ENCODE peak calls at places on chromosomes 6 and 20, in eight cellular contexts. R, I, P, G, J, W, Z and Q are unnamed samples.

GRCh38 chr6:6631053-6631452 is 42.5 kb downstream of the LY86 start:
- DNase-seq in P (no peak), G (no peak), R (no peak), W (no peak), Z (no peak), I (peak), J (no peak), Q (no peak)

GRCh38 chr6:109512271-109512817 is 29.3 kb upstream of the ZBTB24 start:
- DNase-seq in W (no peak), R (no peak), J (no peak), P (no peak), G (no peak), I (no peak), Z (no peak), Q (no peak)

GRCh38 chr6:39166189-39166917 is 51.4 kb upstream of the SAYSD1 start:
- DNase-seq in Z (no peak), R (no peak), W (peak), I (peak), P (peak), G (peak), J (peak), Q (peak)

GRCh38 chr6:114138577-114139248 is 167.8 kb upstream of the HDAC2 start:
- DNase-seq in W (no peak), R (no peak), Z (no peak), I (no peak), P (no peak), G (no peak), J (no peak), Q (no peak)

GRCh38 chr6:134766497-134766896 is 183.4 kb downstream of the ALDH8A1 start:
- DNase-seq in G (no peak), W (no peak), I (no peak), P (no peak), R (no peak), Z (no peak), J (no peak), Q (no peak)

GRCh38 chr20:58656825-58657224 is 5.7 kb downstream of the STX16 start:
- DNase-seq in Z (no peak), P (no peak), J (no peak), R (no peak), G (no peak), W (no peak), I (no peak), Q (no peak)

GRCh38 chr6:35678021-35678654 is 10.6 kb downstream of the FKBP5 start:
- DNase-seq in W (no peak), G (no peak), Z (no peak), I (no peak), J (no peak), P (peak), R (no peak), Q (no peak)

GRCh38 chr20:61263084-61263695 is 11.1 kb downstream of the CDH4 start:
- DNase-seq in R (no peak), P (peak), G (peak), I (no peak), Z (no peak), W (no peak), J (peak), Q (no peak)

GRCh38 chr20:4064118-4064962 is 49.0 kb upstream of the RNF24 start:
- DNase-seq in P (peak), G (peak), R (peak), I (peak), J (peak), Z (peak), W (peak), Q (peak)

GRCh38 chr6:118485601-118486550 is 62.2 kb upstream of the PLN start:
- DNase-seq in Z (no peak), G (no peak), P (peak), W (no peak), I (no peak), J (no peak), R (no peak), Q (no peak)

GRCh38 chr6:151451417-151451949 is 443 bp downstream of the RMND1 start:
- DNase-seq in R (no peak), J (no peak), Z (no peak), P (no peak), I (no peak), W (no peak), G (no peak), Q (no peak)

GRCh38 chr20:41482647-41483552 is 116.3 kb upstream of the EMILIN3 start:
- DNase-seq in W (no peak), J (no peak), G (peak), R (no peak), P (peak), Z (no peak), I (no peak), Q (no peak)

GRCh38 chr6:5785235-5785634 is 221.5 kb downstream of the NRN1 start:
- DNase-seq in I (no peak), R (no peak), G (no peak), W (no peak), Z (no peak), P (no peak), J (no peak), Q (no peak)

GRCh38 chr20:50520222-50520877 is 10.2 kb downstream of the PTPN1 start:
- DNase-seq in R (no peak), Z (no peak), W (no peak), G (no peak), I (no peak), J (no peak), P (no peak), Q (peak)

GRCh38 chr6:150230877-150231428 is 88.1 kb downstream of the PPP1R14C start:
- DNase-seq in Z (no peak), I (no peak), G (no peak), R (no peak), J (no peak), P (no peak), W (no peak), Q (no peak)

GRCh38 chr6:150229775-150230561 is 87.1 kb downstream of the PPP1R14C start:
- DNase-seq in Z (no peak), P (peak), R (no peak), I (no peak), W (no peak), G (no peak), J (no peak), Q (no peak)

GRCh38 chr6:150224820-150225219 is 82.0 kb downstream of the PPP1R14C start:
- DNase-seq in W (no peak), I (no peak), Z (no peak), G (no peak), R (no peak), J (no peak), P (no peak), Q (no peak)

GRCh38 chr6:150231456-150231855 is 88.6 kb downstream of the PPP1R14C start:
- DNase-seq in P (peak), R (no peak), Z (no peak), W (no peak), G (no peak), J (no peak), I (no peak), Q (no peak)

GRCh38 chr6:150228067-150228733 is 85.4 kb downstream of the PPP1R14C start:
- DNase-seq in I (no peak), Z (no peak), G (no peak), P (no peak), R (no peak), W (no peak), J (no peak), Q (no peak)
- H3K27ac ChIP-seq in I (no peak), Z (no peak), G (no peak), P (no peak), R (no peak), W (no peak), J (no peak), Q (no peak)

DNA sequence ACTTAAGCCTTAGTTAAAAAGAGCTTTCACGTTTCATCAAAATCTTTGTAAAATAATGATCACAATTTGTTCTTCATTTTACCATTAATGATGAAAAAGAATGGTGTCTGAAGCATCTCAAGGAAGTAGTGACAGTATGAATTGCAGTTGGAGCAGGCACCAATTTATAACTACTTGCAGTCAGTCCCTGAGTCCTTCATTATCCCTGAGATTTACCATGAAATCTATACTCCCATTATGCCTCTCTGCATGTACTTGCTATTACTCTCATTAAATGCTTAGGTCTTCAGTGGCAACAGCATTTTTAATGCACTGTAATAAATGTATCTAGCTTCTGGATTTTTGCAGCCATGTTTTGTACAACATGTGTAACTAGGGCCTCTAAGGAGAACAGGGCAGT is 708.9 kb downstream of the EYS start:
- DNase-seq in G (no peak), W (no peak), R (no peak), I (no peak), P (no peak), Z (no peak), J (no peak), Q (no peak)
- TF ChIP-seq POLR2A in G (no peak), W (no peak), R (no peak), I (no peak), P (no peak), Z (no peak), J (no peak), Q (no peak)

DNA sequence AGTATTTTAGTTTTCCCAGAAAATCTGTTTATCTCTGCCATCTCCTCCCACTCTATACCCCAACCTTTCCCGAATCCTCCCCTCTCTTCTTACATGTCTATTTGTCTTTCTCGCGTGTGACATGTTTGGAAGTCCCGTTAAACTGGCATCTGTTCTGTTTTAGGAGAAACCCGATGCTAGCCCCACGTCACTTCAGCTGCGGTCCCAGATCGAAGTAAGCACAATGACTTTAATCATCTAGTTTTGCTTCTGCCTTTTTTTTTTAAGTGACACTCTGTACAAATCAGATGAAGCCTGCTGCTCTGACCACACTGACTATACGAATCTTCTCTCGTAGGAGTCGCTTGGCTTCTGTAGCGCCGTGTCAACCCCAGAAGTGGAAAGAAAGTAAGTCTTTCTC is 97.4 kb downstream of the SASH1 start:
- DNase-seq in J (no peak), G (no peak), I (no peak), P (no peak), Z (no peak), W (no peak), R (no peak), Q (no peak)
- H3K4me3 ChIP-seq in J (no peak), G (no peak), I (no peak), P (no peak), Z (no peak), W (peak), R (no peak), Q (no peak)

GRCh38 chr6:31776961-31777666 is at the start of gene VWA7:
- DNase-seq in R (peak), J (no peak), Z (no peak), W (no peak), I (peak), G (peak), P (peak), Q (peak)

GRCh38 chr6:31777667-31778050 is 531 bp upstream of the VWA7 start:
- DNase-seq in G (no peak), Z (no peak), R (no peak), W (no peak), I (no peak), J (no peak), P (no peak), Q (no peak)

GRCh38 chr6:31776563-31776960 is 566 bp downstream of the VWA7 start:
- DNase-seq in W (no peak), G (peak), R (no peak), I (no peak), J (no peak), P (no peak), Z (no peak), Q (no peak)

GRCh38 chr6:31775184-31775583 is 1.9 kb downstream of the VWA7 start:
- DNase-seq in R (no peak), G (no peak), J (no peak), P (no peak), I (no peak), Z (no peak), W (no peak), Q (peak)

GRCh38 chr6:31775633-31776263 is 1.4 kb downstream of the VWA7 start:
- DNase-seq in P (no peak), R (no peak), W (no peak), G (no peak), J (no peak), Z (no peak), I (no peak), Q (no peak)
- H3K27ac ChIP-seq in P (no peak), R (peak), W (no peak), G (peak), J (no peak), Z (no peak), I (no peak), Q (peak)

GRCh38 chr20:56430471-56430870 is 18.4 kb downstream of the CASS4 start:
- DNase-seq in W (no peak), I (no peak), R (no peak), Z (no peak), G (no peak), P (no peak), J (no peak), Q (no peak)

GRCh38 chr20:56429941-56430340 is 17.9 kb downstream of the CASS4 start:
- DNase-seq in W (no peak), P (no peak), G (no peak), R (no peak), Z (no peak), J (no peak), I (no peak), Q (no peak)

GRCh38 chr20:56431451-56431850 is 19.4 kb downstream of the CASS4 start:
- DNase-seq in P (no peak), J (no peak), W (no peak), G (no peak), I (no peak), R (no peak), Z (no peak), Q (no peak)

GRCh38 chr20:56429496-56429895 is 17.4 kb downstream of the CASS4 start:
- DNase-seq in J (no peak), R (no peak), P (peak), Z (no peak), I (no peak), W (peak), G (no peak), Q (no peak)

DNA sequence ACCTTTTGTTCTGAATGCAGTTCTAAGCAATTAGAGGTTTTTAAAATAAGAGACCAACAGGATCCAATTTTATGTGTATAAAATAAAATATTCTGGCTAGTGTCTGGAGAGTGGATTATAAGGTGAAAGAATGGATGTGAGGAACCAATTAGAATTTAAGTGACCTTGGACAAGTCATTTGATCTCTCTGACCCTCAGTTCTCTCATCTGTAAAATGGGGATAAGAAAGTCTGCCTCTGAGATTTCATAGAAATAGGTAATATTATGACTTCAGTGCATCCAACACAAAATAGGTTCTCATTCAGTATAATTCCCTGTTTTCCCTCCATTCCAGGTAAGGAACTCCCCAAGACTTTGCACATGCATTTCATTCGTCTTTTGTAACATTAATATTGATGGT is 18.9 kb downstream of the CASS4 start:
- DNase-seq in W (no peak), G (no peak), J (no peak), R (no peak), Z (no peak), I (no peak), P (no peak), Q (no peak)
- TF ChIP-seq POLR2A in W (no peak), G (no peak), J (no peak), R (no peak), Z (no peak), I (no peak), P (no peak), Q (no peak)

GRCh38 chr6:167115054-167115453 is 7.8 kb upstream of the CCR6 start:
- DNase-seq in I (no peak), Z (no peak), W (no peak), J (no peak), P (no peak), R (no peak), G (no peak), Q (no peak)

GRCh38 chr6:167116109-167116837 is 6.6 kb upstream of the CCR6 start:
- DNase-seq in J (peak), W (no peak), P (no peak), I (peak), Z (no peak), R (peak), G (no peak), Q (no peak)

GRCh38 chr6:167113047-167113446 is 9.8 kb upstream of the CCR6 start:
- DNase-seq in Z (no peak), J (no peak), G (no peak), I (no peak), P (no peak), W (peak), R (no peak), Q (no peak)

GRCh38 chr6:167112421-167112820 is 10.5 kb upstream of the CCR6 start:
- DNase-seq in W (peak), I (no peak), J (no peak), R (no peak), P (no peak), G (no peak), Z (no peak), Q (no peak)

GRCh38 chr6:167113935-167114910 is 8.7 kb upstream of the CCR6 start:
- DNase-seq in J (no peak), G (no peak), P (no peak), R (no peak), W (peak), Z (no peak), I (no peak), Q (peak)
- H3K4me3 ChIP-seq in J (no peak), G (no peak), P (no peak), R (no peak), W (no peak), Z (no peak), I (no peak), Q (no peak)

DNA sequence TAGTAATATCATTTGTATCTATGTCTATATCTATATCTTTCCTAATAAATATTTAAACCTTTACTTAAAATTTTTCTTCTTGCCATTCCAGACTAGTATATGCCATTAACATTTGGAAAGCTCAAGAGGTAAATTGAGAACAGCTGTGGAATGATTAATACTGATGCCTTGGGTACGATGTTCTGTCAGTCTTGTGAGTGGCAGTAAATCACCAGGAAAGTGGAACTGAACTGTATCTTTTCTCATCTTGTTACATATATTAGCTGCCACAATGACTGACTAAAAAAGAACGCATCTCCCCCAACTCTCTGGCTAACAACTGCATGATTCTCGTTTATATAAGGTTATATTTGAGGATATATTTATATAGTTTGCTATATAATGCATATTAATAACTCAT is 137.0 kb upstream of the ASCC3 start:
- DNase-seq in G (no peak), W (no peak), J (no peak), P (no peak), R (no peak), I (no peak), Z (no peak), Q (no peak)
- H3K27ac ChIP-seq in G (no peak), W (no peak), J (no peak), P (no peak), R (no peak), I (no peak), Z (no peak), Q (no peak)